ENCODE peak calls at places on chromosomes 5 and 9, in four cellular contexts. Q is lower lobe of right lung, A is uterus, O is cardiac muscle cell. T is an unnamed sample.

GRCh38 chr9:137272241-137273094 is 5.1 kb upstream of the TOR4A start:
- DNase-seq in Q (no peak), A (no peak), O (no peak), T (no peak)

GRCh38 chr9:125343518-125344284 is 82.1 kb downstream of the GAPVD1 start:
- DNase-seq in Q (no peak), A (no peak), O (peak), T (no peak)

GRCh38 chr5:17186271-17186670 is 31.2 kb upstream of the BASP1 start:
- DNase-seq in Q (no peak), A (no peak), O (no peak), T (no peak)

GRCh38 chr5:170971-171800 is 20.1 kb upstream of the LRRC14B start:
- DNase-seq in Q (peak), A (no peak), O (no peak), T (no peak)

GRCh38 chr5:138654281-138654867 is 79.2 kb upstream of the HSPA9 start:
- DNase-seq in Q (no peak), A (no peak), O (peak), T (peak)

GRCh38 chr5:104237574-104237973 is 675.0 kb upstream of the NUDT12 start:
- DNase-seq in Q (no peak), A (no peak), O (no peak), T (no peak)

GRCh38 chr5:39599721-39600431 is 175.1 kb upstream of the DAB2 start:
- DNase-seq in Q (no peak), A (no peak), O (peak), T (peak)

GRCh38 chr5:92801921-92802320 is 779.1 kb downstream of the NR2F1-AS1 start:
- DNase-seq in Q (no peak), A (no peak), O (no peak), T (no peak)

GRCh38 chr9:134403292-134403681 is 77.0 kb downstream of the RXRA start:
- DNase-seq in Q (no peak), A (no peak), O (no peak), T (no peak)

GRCh38 chr5:180456792-180457191 is 37.4 kb upstream of the CNOT6 start:
- DNase-seq in Q (no peak), A (no peak), O (no peak), T (no peak)

GRCh38 chr5:129460951-129461815 is 1.1 kb downstream of the ADAMTS19 start:
- DNase-seq in Q (peak), A (peak), O (peak), T (peak)

GRCh38 chr9:72635197-72635596 is 113.8 kb downstream of the TMC1 start:
- DNase-seq in Q (no peak), A (no peak), O (peak), T (no peak)

GRCh38 chr5:174724484-174725260 is at the start of gene MSX2:
- DNase-seq in Q (peak), A (peak), O (peak), T (no peak)

GRCh38 chr5:159873680-159874079 is 42.6 kb upstream of the ADRA1B start:
- DNase-seq in Q (no peak), A (no peak), O (no peak), T (no peak)

GRCh38 chr9:37943329-37944265 is 39.7 kb upstream of the SLC25A51 start:
- DNase-seq in Q (peak), A (peak), O (peak), T (no peak)

GRCh38 chr9:4792054-4792571 is 631 bp upstream of the RCL1 start:
- DNase-seq in Q (no peak), A (no peak), O (no peak), T (no peak)

GRCh38 chr9:127562841-127563523 is 49.1 kb upstream of the STXBP1 start:
- DNase-seq in Q (peak), A (no peak), O (peak), T (no peak)

GRCh38 chr5:14025566-14026276 is 81.2 kb upstream of the DNAH5 start:
- DNase-seq in Q (no peak), A (no peak), O (no peak), T (no peak)

GRCh38 chr5:109246395-109246794 is 163.4 kb downstream of the PJA2 start:
- DNase-seq in Q (no peak), A (no peak), O (no peak), T (no peak)

GRCh38 chr5:84382363-84383295 is 2.1 kb downstream of the EDIL3 start:
- DNase-seq in Q (peak), A (peak), O (peak), T (no peak)

GRCh38 chr5:173451031-173451430 is 122.8 kb upstream of the STC2 start:
- DNase-seq in Q (no peak), A (no peak), O (peak), T (peak)

GRCh38 chr9:106287108-106287631 is 575.8 kb upstream of the ZNF462 start:
- DNase-seq in Q (no peak), A (no peak), O (peak), T (no peak)

GRCh38 chr9:136204838-136205706 is at the start of gene LHX3:
- DNase-seq in Q (no peak), A (no peak), O (peak), T (no peak)

GRCh38 chr9:120974181-120974580 is 47.6 kb upstream of the TRAF1 start:
- DNase-seq in Q (no peak), A (no peak), O (peak), T (no peak)

GRCh38 chr9:93091453-93092081 is 4.5 kb upstream of the CARD19 start:
- DNase-seq in Q (peak), A (peak), O (peak), T (no peak)

GRCh38 chr5:178224403-178224802 is 8.2 kb downstream of the PHYKPL start:
- DNase-seq in Q (peak), A (no peak), O (no peak), T (no peak)
- H3K4me3 ChIP-seq in Q (no peak), A (no peak), O (no peak), T (no peak)

GRCh38 chr5:37833990-37834389 is 5.9 kb downstream of the GDNF start:
- DNase-seq in Q (no peak), A (no peak), O (no peak), T (no peak)

GRCh38 chr5:37837101-37838032 is 2.5 kb downstream of the GDNF start:
- DNase-seq in Q (peak), A (peak), O (peak), T (peak)

GRCh38 chr5:37836173-37837100 is 3.4 kb downstream of the GDNF start:
- DNase-seq in Q (no peak), A (no peak), O (peak), T (no peak)

GRCh38 chr5:37834542-37835399 is 5.1 kb downstream of the GDNF start:
- DNase-seq in Q (no peak), A (no peak), O (no peak), T (no peak)

GRCh38 chr5:37835400-37835973 is 4.4 kb downstream of the GDNF start:
- DNase-seq in Q (no peak), A (no peak), O (no peak), T (no peak)
- H3K4me3 ChIP-seq in Q (no peak), A (no peak), O (no peak), T (no peak)

GRCh38 chr5:149414405-149415244 is 35.5 kb upstream of the IL17B start:
- DNase-seq in Q (no peak), A (peak), O (peak), T (no peak)
- H3K4me3 ChIP-seq in Q (peak), A (peak), O (no peak), T (no peak)

DNA sequence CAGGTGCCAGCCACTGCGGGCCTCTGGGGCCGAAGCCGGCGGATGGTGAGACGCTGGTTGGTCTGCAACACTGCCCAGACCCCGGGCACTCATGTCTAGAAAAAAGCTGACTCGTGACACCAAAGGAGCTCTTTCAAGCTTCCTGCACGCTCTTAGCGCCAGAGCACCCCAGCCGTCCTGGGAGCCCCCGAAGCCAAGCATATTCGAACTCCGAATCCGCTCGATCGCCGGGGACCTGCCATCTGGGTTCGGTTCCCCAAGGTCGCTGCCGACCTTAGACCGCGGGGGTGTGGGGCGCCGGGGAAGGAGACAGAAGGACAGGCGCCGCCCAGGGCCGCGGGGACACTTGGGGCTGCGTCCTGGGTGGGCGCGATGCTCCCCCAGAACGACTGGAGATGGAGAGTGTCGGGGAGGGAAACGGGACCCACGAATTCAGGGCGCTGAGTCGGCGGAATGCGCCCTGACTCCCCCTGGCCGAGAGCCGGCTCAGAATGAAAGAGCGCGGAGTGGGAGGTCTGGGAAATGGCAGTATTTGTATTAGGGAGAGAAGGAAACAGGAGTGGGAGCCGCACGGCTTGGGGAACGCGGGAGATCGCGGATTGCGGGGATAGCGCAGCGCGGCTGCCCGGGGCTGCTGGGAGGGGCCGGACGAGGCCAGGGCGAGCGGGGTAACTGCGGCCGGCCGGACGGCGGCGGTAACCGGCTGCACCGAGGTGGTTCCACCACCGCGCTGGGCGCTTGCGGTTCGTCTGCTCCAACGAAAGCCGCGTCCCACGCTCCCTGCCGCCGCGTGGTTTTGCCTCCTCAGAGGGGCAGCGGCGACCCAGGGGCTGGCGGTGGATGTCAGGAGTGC is 20.1 kb upstream of the MARCHF6 start:
- DNase-seq in Q (peak), A (peak), O (peak), T (no peak)
- H3K4me3 ChIP-seq in Q (peak), A (peak), O (peak), T (no peak)

GRCh38 chr9:131977074-131977838 is 102.4 kb downstream of the MED27 start:
- DNase-seq in Q (no peak), A (no peak), O (no peak), T (no peak)

GRCh38 chr9:131980267-131980916 is 99.3 kb downstream of the MED27 start:
- DNase-seq in Q (no peak), A (no peak), O (peak), T (no peak)

GRCh38 chr9:131972889-131973288 is 106.8 kb downstream of the MED27 start:
- DNase-seq in Q (no peak), A (no peak), O (no peak), T (no peak)

GRCh38 chr9:131971482-131972074 is 108.1 kb downstream of the MED27 start:
- DNase-seq in Q (no peak), A (no peak), O (no peak), T (no peak)

GRCh38 chr9:131976157-131976740 is 103.4 kb downstream of the MED27 start:
- DNase-seq in Q (no peak), A (no peak), O (no peak), T (no peak)
- H3K4me3 ChIP-seq in Q (no peak), A (no peak), O (no peak), T (no peak)

DNA sequence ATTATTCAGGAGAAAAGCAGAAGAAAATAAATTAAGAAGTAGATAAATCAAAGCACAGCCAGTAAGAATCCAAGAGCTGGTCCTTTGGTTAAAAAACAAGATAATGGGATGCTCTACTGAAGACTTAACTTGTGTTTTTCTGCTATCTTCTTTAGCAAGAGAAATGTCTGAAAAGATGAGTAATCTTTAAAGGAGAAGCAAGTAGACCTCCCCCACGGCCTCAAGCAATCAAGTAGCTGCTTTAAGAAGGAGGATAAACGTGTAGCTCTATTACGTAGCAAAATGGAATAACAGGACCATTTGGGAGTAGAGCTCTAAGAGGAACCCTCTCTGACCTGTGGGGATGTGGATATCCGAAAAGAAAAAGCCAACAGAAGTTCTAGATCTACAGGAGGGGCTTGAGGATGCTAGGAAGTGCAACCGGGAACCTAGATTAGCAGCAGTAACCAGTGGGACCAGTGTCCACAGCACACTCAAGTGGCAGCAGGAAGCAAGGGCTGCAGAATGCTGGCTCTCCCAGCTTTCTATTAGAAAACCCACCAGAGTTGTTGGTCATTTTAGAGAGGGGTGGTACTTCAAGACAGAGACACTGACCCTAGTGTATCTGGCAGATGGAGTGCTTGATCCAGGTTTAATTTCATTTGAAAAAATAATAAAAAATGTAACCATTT is 185.4 kb downstream of the GABBR2 start:
- DNase-seq in Q (no peak), A (no peak), O (peak), T (no peak)
- H3K4me3 ChIP-seq in Q (no peak), A (no peak), O (no peak), T (no peak)